ENCODE peak calls at places on chromosomes 16 and 17, in six cellular contexts. One of them, this sample, is unnamed.

GRCh38 chr17:19253112-19253511 is 15.9 kb downstream of the EPN2 start:
- DNase-seq in left ventricle myocardium inferior: no peak
- DNase-seq in heart left ventricle: no peak
- DNase-seq in CD8-positive, alpha-beta memory T cell: no peak
- DNase-seq in H1: no peak
- DNase-seq in cardiac muscle cell: no peak
- DNase-seq in this sample: no peak

GRCh38 chr17:6455321-6455705 is 11.1 kb downstream of the PIMREG start:
- DNase-seq in left ventricle myocardium inferior: no peak
- DNase-seq in heart left ventricle: no peak
- DNase-seq in CD8-positive, alpha-beta memory T cell: peak
- DNase-seq in H1: peak
- DNase-seq in cardiac muscle cell: peak
- DNase-seq in this sample: peak

GRCh38 chr16:495127-495748 is 32.3 kb upstream of the CAPN15 start:
- DNase-seq in left ventricle myocardium inferior: no peak
- DNase-seq in heart left ventricle: no peak
- DNase-seq in CD8-positive, alpha-beta memory T cell: no peak
- DNase-seq in H1: peak
- DNase-seq in cardiac muscle cell: peak
- DNase-seq in this sample: peak

GRCh38 chr17:12899604-12900003 is 110.3 kb downstream of the ARHGAP44 start:
- DNase-seq in left ventricle myocardium inferior: no peak
- DNase-seq in heart left ventricle: no peak
- DNase-seq in CD8-positive, alpha-beta memory T cell: no peak
- DNase-seq in H1: no peak
- DNase-seq in cardiac muscle cell: no peak
- DNase-seq in this sample: no peak

GRCh38 chr17:81165246-81166032 is at the start of gene PVALEF:
- DNase-seq in left ventricle myocardium inferior: no peak
- DNase-seq in heart left ventricle: peak
- DNase-seq in CD8-positive, alpha-beta memory T cell: no peak
- DNase-seq in H1: peak
- DNase-seq in cardiac muscle cell: no peak
- DNase-seq in this sample: no peak

GRCh38 chr17:60514053-60514452 is 12.0 kb downstream of the APPBP2 start:
- DNase-seq in left ventricle myocardium inferior: no peak
- DNase-seq in heart left ventricle: no peak
- DNase-seq in CD8-positive, alpha-beta memory T cell: no peak
- DNase-seq in H1: peak
- DNase-seq in cardiac muscle cell: no peak
- DNase-seq in this sample: no peak

GRCh38 chr17:42180411-42180921 is 476 bp downstream of the KCNH4 start:
- DNase-seq in left ventricle myocardium inferior: no peak
- DNase-seq in heart left ventricle: no peak
- DNase-seq in CD8-positive, alpha-beta memory T cell: no peak
- DNase-seq in H1: peak
- DNase-seq in cardiac muscle cell: no peak
- DNase-seq in this sample: no peak

GRCh38 chr16:28538733-28539596 is at the start of gene NUPR1:
- DNase-seq in left ventricle myocardium inferior: peak
- DNase-seq in heart left ventricle: peak
- DNase-seq in CD8-positive, alpha-beta memory T cell: no peak
- DNase-seq in H1: no peak
- DNase-seq in cardiac muscle cell: peak
- DNase-seq in this sample: no peak

GRCh38 chr17:44355642-44356099 is 8.0 kb downstream of the FAM171A2 start:
- DNase-seq in left ventricle myocardium inferior: no peak
- DNase-seq in heart left ventricle: no peak
- DNase-seq in CD8-positive, alpha-beta memory T cell: no peak
- DNase-seq in H1: no peak
- DNase-seq in cardiac muscle cell: no peak
- DNase-seq in this sample: no peak

GRCh38 chr17:44356241-44356640 is 7.4 kb downstream of the FAM171A2 start:
- DNase-seq in left ventricle myocardium inferior: no peak
- DNase-seq in heart left ventricle: no peak
- DNase-seq in CD8-positive, alpha-beta memory T cell: no peak
- DNase-seq in H1: no peak
- DNase-seq in cardiac muscle cell: no peak
- DNase-seq in this sample: no peak

GRCh38 chr17:44354582-44355309 is 8.9 kb downstream of the FAM171A2 start:
- DNase-seq in left ventricle myocardium inferior: peak
- DNase-seq in heart left ventricle: peak
- DNase-seq in CD8-positive, alpha-beta memory T cell: peak
- DNase-seq in H1: peak
- DNase-seq in cardiac muscle cell: peak
- DNase-seq in this sample: no peak

GRCh38 chr17:44353656-44354331 is 8.7 kb downstream of the GRN start:
- DNase-seq in left ventricle myocardium inferior: peak
- DNase-seq in heart left ventricle: no peak
- DNase-seq in CD8-positive, alpha-beta memory T cell: peak
- DNase-seq in H1: peak
- DNase-seq in cardiac muscle cell: peak
- DNase-seq in this sample: no peak

GRCh38 chr17:44355310-44355640 is 8.4 kb downstream of the FAM171A2 start:
- DNase-seq in left ventricle myocardium inferior: no peak
- DNase-seq in heart left ventricle: no peak
- DNase-seq in CD8-positive, alpha-beta memory T cell: no peak
- DNase-seq in H1: no peak
- DNase-seq in cardiac muscle cell: no peak
- DNase-seq in this sample: no peak
- H3K4me3 ChIP-seq in left ventricle myocardium inferior: no peak
- H3K4me3 ChIP-seq in heart left ventricle: no peak
- H3K4me3 ChIP-seq in CD8-positive, alpha-beta memory T cell: no peak
- H3K4me3 ChIP-seq in H1: peak
- H3K4me3 ChIP-seq in cardiac muscle cell: no peak
- H3K4me3 ChIP-seq in this sample: no peak

GRCh38 chr17:45307290-45308015 is 9.4 kb downstream of the MAP3K14 start:
- DNase-seq in left ventricle myocardium inferior: no peak
- DNase-seq in heart left ventricle: no peak
- DNase-seq in CD8-positive, alpha-beta memory T cell: peak
- DNase-seq in H1: no peak
- DNase-seq in cardiac muscle cell: peak
- DNase-seq in this sample: no peak
- H3K4me3 ChIP-seq in left ventricle myocardium inferior: no peak
- H3K4me3 ChIP-seq in heart left ventricle: no peak
- H3K4me3 ChIP-seq in CD8-positive, alpha-beta memory T cell: no peak
- H3K4me3 ChIP-seq in H1: no peak
- H3K4me3 ChIP-seq in cardiac muscle cell: no peak
- H3K4me3 ChIP-seq in this sample: no peak

DNA sequence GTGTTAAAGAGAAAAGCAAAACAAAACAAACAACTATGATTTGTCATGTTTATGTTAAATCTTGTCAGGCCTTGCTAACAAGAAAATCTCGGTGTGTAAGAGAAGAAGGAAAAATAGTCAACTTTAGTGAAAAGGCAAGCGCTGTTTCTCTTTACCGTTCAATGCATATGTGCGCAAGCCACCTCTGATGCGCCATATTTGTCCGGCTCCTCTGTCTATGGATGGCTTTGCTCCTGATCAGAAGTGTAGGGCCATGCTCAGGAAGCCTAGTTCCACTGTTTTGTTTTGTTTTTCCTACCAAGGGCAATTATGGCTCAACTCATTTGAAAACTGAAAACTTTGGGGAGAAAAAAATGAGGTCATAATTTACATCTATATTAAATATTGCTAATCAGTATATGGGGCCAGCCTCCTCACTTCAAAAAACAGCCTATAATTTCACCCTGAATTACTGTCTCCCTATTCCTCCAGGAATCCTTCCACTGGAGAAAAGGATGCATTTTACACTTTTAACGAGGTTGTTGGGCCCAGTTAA is 4.6 kb downstream of the MAF start:
- DNase-seq in left ventricle myocardium inferior: no peak
- DNase-seq in heart left ventricle: no peak
- DNase-seq in CD8-positive, alpha-beta memory T cell: no peak
- DNase-seq in H1: peak
- DNase-seq in cardiac muscle cell: no peak
- DNase-seq in this sample: no peak
- H3K4me3 ChIP-seq in left ventricle myocardium inferior: peak
- H3K4me3 ChIP-seq in heart left ventricle: peak
- H3K4me3 ChIP-seq in CD8-positive, alpha-beta memory T cell: peak
- H3K4me3 ChIP-seq in H1: peak
- H3K4me3 ChIP-seq in cardiac muscle cell: no peak
- H3K4me3 ChIP-seq in this sample: no peak

DNA sequence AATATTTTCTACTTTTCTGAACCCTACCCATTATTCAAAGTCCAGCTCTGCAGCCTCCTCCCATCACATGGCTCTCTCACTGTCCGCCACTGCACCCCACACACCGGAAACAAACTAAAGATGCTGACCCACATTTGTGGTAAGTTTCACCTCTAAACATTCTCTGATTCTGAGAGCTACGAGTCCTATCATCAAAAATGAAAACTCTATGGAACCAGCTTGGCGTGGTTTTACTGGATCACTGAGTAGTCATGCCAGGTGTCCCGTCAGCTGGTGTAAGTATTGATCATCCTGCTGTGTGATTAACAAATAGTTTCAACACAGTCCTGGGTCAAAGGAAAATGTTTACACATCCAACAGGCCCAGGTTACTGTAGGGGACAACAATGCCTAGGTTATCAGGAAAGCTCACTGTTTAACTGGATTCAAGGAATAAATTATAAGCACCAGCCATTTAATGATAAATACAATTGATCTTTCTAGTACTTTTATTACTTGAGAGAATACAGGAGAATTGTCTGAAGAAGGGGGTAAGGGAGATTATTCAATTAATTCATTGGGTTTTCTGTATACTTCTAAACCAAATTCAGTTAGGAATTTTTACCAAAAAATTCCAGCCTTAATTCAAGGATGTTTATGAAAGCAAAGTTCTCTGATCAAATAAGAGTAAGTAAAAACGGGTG is 33.9 kb downstream of the CYTH1 start:
- DNase-seq in left ventricle myocardium inferior: no peak
- DNase-seq in heart left ventricle: no peak
- DNase-seq in CD8-positive, alpha-beta memory T cell: peak
- DNase-seq in H1: no peak
- DNase-seq in cardiac muscle cell: no peak
- DNase-seq in this sample: no peak
- H3K4me3 ChIP-seq in left ventricle myocardium inferior: peak
- H3K4me3 ChIP-seq in heart left ventricle: no peak
- H3K4me3 ChIP-seq in CD8-positive, alpha-beta memory T cell: peak
- H3K4me3 ChIP-seq in H1: no peak
- H3K4me3 ChIP-seq in cardiac muscle cell: no peak
- H3K4me3 ChIP-seq in this sample: peak

DNA sequence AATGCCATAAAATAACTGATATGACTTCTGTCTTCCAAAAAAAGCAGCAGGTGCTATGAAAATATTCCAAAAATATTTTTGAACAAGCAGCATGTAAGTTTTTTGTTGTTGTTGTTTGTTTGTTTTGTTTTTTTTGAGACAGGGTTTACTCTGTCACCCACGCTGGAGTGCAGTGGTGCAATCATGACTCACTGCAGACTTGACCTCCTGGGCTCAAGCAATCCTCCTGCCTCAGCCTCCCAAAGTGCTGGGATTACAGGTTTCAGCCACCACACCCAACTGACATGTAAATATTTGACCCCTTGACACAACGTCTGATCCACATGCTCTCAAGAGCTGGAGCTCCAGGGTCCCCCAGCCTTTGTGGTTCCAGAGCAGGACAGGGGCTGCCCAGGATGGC is 98.4 kb downstream of the LITAF start:
- DNase-seq in left ventricle myocardium inferior: no peak
- DNase-seq in heart left ventricle: no peak
- DNase-seq in CD8-positive, alpha-beta memory T cell: no peak
- DNase-seq in H1: no peak
- DNase-seq in cardiac muscle cell: no peak
- DNase-seq in this sample: no peak
- H3K4me3 ChIP-seq in left ventricle myocardium inferior: no peak
- H3K4me3 ChIP-seq in heart left ventricle: no peak
- H3K4me3 ChIP-seq in CD8-positive, alpha-beta memory T cell: no peak
- H3K4me3 ChIP-seq in H1: no peak
- H3K4me3 ChIP-seq in cardiac muscle cell: no peak
- H3K4me3 ChIP-seq in this sample: no peak

DNA sequence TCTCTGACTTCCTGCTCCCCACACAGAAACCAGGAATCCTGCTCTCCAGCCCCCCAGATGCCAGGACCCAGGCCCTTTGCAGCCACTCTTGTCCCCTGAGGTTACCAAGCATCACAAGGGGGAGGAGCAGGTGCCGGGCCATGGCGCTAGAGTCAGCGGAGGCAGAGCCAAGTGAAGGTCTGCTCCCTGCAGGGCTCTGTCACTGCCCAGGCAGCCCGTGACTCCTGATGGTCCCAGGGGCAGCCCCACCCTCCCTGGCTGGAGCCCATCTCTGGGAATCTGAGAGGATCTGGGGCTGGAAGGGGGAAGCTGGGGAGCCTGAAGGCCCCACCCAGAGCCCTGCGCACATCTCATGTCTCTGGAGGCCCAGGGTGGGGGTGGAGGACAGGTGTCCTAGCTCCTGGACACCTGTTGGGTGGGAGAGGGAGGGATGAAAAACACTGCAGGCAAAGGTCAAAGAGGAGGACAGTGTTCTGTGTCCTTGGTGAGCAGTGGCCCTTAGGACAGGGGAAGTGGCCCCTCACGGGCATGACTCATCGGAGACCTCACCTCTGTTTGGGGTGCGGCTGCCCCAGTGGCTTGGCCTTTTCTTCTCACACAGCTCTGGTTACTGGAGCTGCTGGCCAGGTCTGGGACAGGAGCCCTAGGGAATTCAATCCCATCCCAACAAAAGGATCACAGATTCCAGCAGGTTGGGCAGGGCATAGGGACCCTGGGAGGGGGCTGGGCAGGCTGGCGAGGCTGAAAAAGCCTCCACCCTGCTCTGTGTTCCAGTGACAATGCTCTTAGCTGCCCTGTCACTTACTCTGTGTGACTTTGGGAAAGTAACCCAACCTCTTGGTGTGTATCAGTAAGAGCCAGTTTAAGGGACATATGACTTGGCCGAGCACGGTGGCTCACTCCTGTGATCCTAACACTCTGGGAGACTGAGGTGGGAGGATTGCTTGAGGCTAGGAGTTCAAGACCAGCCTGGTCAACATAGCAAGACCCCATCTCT is at the start of gene PRSS36:
- DNase-seq in left ventricle myocardium inferior: no peak
- DNase-seq in heart left ventricle: no peak
- DNase-seq in CD8-positive, alpha-beta memory T cell: no peak
- DNase-seq in H1: no peak
- DNase-seq in cardiac muscle cell: no peak
- DNase-seq in this sample: no peak
- H3K4me3 ChIP-seq in left ventricle myocardium inferior: peak
- H3K4me3 ChIP-seq in heart left ventricle: no peak
- H3K4me3 ChIP-seq in CD8-positive, alpha-beta memory T cell: no peak
- H3K4me3 ChIP-seq in H1: peak
- H3K4me3 ChIP-seq in cardiac muscle cell: no peak
- H3K4me3 ChIP-seq in this sample: no peak

This sample was measured in Jurkat, Clone E6-1.